ENCODE peak calls at places on chromosomes 3 and 15, in five cellular contexts. One of them, this sample, is unnamed.
A peak's percentile ranks its signal among the peaks of the same experiment; 100 is the strongest.

GRCh38 chr15:73951591-73951990 is 25.3 kb downstream of the LOXL1 start:
- DNase-seq in IMR-90: no peak
- DNase-seq in mesenchymal stem cell: no peak
- DNase-seq in fibroblast of pulmonary artery: no peak
- DNase-seq in HL-60: no peak
- DNase-seq in this sample: no peak

GRCh38 chr3:16992198-16992597 is 107.4 kb downstream of the PLCL2 start:
- DNase-seq in fibroblast of pulmonary artery: no peak
- DNase-seq in HL-60: no peak
- DNase-seq in IMR-90: no peak
- DNase-seq in mesenchymal stem cell: no peak
- DNase-seq in this sample: no peak

GRCh38 chr3:148175215-148175614 is 522.5 kb upstream of the AGTR1 start:
- DNase-seq in HL-60: no peak
- DNase-seq in mesenchymal stem cell: no peak
- DNase-seq in fibroblast of pulmonary artery: peak; percentile 48
- DNase-seq in IMR-90: peak; percentile 12
- DNase-seq in this sample: peak; percentile 6

GRCh38 chr3:86787091-86787490 is 203.9 kb downstream of the VGLL3 start:
- DNase-seq in IMR-90: peak; percentile 22
- DNase-seq in fibroblast of pulmonary artery: peak; percentile 47
- DNase-seq in HL-60: no peak
- DNase-seq in mesenchymal stem cell: no peak
- DNase-seq in this sample: no peak

GRCh38 chr3:13123266-13123665 is 50.0 kb upstream of the IQSEC1 start:
- DNase-seq in mesenchymal stem cell: no peak
- DNase-seq in fibroblast of pulmonary artery: no peak
- DNase-seq in IMR-90: no peak
- DNase-seq in HL-60: no peak
- DNase-seq in this sample: no peak

GRCh38 chr15:72487070-72487797 is 13.1 kb downstream of the ARIH1 start:
- DNase-seq in HL-60: no peak
- DNase-seq in IMR-90: peak; percentile 54
- DNase-seq in fibroblast of pulmonary artery: peak; percentile 20
- DNase-seq in mesenchymal stem cell: no peak
- DNase-seq in this sample: no peak

GRCh38 chr3:32780071-32780734 is 37.6 kb upstream of the TRIM71 start:
- DNase-seq in IMR-90: no peak
- DNase-seq in fibroblast of pulmonary artery: no peak
- DNase-seq in HL-60: no peak
- DNase-seq in mesenchymal stem cell: no peak
- DNase-seq in this sample: no peak

GRCh38 chr3:42263354-42264346 is 2.3 kb downstream of the CCK start:
- DNase-seq in IMR-90: no peak
- DNase-seq in mesenchymal stem cell: no peak
- DNase-seq in fibroblast of pulmonary artery: no peak
- DNase-seq in HL-60: peak; percentile 23
- DNase-seq in this sample: no peak

GRCh38 chr3:119403201-119403600 is 60.2 kb downstream of the TMEM39A start:
- DNase-seq in fibroblast of pulmonary artery: no peak
- DNase-seq in HL-60: no peak
- DNase-seq in mesenchymal stem cell: no peak
- DNase-seq in IMR-90: peak; percentile 46
- DNase-seq in this sample: no peak

GRCh38 chr3:127257351-127257750 is 30.5 kb downstream of the PRR20G start:
- DNase-seq in IMR-90: no peak
- DNase-seq in HL-60: no peak
- DNase-seq in fibroblast of pulmonary artery: no peak
- DNase-seq in mesenchymal stem cell: no peak
- DNase-seq in this sample: no peak

GRCh38 chr15:71792521-71792920 is 17.8 kb upstream of the NR2E3 start:
- DNase-seq in mesenchymal stem cell: peak; percentile 53
- DNase-seq in IMR-90: peak; percentile 77
- DNase-seq in HL-60: no peak
- DNase-seq in fibroblast of pulmonary artery: peak; percentile 65
- DNase-seq in this sample: peak; percentile 63

GRCh38 chr3:69541059-69541471 is 155.2 kb upstream of the FRMD4B start:
- DNase-seq in fibroblast of pulmonary artery: no peak
- DNase-seq in IMR-90: no peak
- DNase-seq in mesenchymal stem cell: no peak
- DNase-seq in HL-60: peak; percentile 16
- DNase-seq in this sample: no peak

GRCh38 chr15:48703544-48703943 is 58.0 kb upstream of the FBN1 start:
- DNase-seq in fibroblast of pulmonary artery: peak; percentile 32
- DNase-seq in mesenchymal stem cell: no peak
- DNase-seq in IMR-90: peak; percentile 65
- DNase-seq in HL-60: no peak
- DNase-seq in this sample: no peak

GRCh38 chr3:62710761-62711160 is 164.5 kb downstream of the CADPS start:
- DNase-seq in mesenchymal stem cell: no peak
- DNase-seq in IMR-90: no peak
- DNase-seq in HL-60: no peak
- DNase-seq in fibroblast of pulmonary artery: no peak
- DNase-seq in this sample: no peak

GRCh38 chr3:149233323-149233722 is 11.7 kb upstream of the CP start:
- DNase-seq in fibroblast of pulmonary artery: no peak
- DNase-seq in IMR-90: no peak
- DNase-seq in HL-60: no peak
- DNase-seq in mesenchymal stem cell: no peak
- DNase-seq in this sample: no peak

GRCh38 chr3:46372492-46373359 is 2.0 kb downstream of the CCR5 start:
- DNase-seq in IMR-90: peak; percentile 29
- DNase-seq in mesenchymal stem cell: peak; percentile 29
- DNase-seq in fibroblast of pulmonary artery: peak; percentile 27
- DNase-seq in HL-60: peak; percentile 52
- DNase-seq in this sample: no peak

GRCh38 chr3:37163262-37164020 is 10.9 kb downstream of the LRRFIP2 start:
- DNase-seq in IMR-90: peak; percentile 82
- DNase-seq in HL-60: no peak
- DNase-seq in fibroblast of pulmonary artery: peak; percentile 62
- DNase-seq in mesenchymal stem cell: peak; percentile 93
- DNase-seq in this sample: peak; percentile 58

GRCh38 chr15:25694823-25695312 is 168.3 kb downstream of the ATP10A start:
- DNase-seq in HL-60: no peak
- DNase-seq in mesenchymal stem cell: no peak
- DNase-seq in fibroblast of pulmonary artery: no peak
- DNase-seq in IMR-90: no peak
- DNase-seq in this sample: no peak

DNA sequence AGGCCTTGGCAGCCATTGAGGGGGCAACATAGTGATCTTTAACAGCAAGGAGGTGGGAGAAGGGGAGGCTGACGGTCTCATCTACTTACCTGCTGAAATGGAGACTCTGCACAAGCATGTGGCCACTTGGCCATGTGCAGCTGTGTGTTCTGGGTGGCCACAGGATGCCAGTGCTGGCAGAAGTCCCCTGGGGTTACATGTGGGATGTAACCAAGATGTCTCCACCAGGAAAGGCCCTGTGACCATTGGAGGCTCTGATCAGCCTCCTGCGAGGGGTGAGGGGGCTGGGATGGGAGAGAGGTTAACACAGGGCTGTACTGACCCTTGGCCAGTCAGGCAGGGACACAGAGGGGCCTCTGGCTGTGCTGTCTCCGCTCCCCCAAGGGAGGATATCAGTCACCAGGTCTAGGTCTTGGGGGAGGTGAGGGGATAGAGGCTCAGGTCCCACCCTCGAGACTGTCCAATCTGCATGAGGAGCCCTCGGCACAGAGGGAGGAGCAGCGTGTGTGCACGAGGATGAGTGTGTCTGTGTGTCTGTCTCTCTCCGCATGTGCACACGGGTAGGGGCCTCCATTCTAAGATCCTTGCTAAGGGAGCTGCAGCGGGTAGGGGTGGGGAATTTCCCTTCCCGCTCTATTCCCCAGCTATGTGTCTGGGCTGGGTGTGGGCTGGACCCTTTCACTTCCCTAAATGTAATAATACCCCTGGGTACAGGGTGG is 19.5 kb downstream of the PRKCD start:
- DNase-seq in fibroblast of pulmonary artery: no peak
- DNase-seq in HL-60: no peak
- DNase-seq in IMR-90: no peak
- DNase-seq in mesenchymal stem cell: no peak
- DNase-seq in this sample: no peak
- H3K4me3 ChIP-seq in fibroblast of pulmonary artery: no peak overlapping the region
- H3K4me3 ChIP-seq in HL-60: no peak overlapping the region
- H3K4me3 ChIP-seq in IMR-90: no peak overlapping the region
- H3K4me3 ChIP-seq in mesenchymal stem cell: no peak overlapping the region
- H3K4me3 ChIP-seq in this sample: no peak overlapping the region

DNA sequence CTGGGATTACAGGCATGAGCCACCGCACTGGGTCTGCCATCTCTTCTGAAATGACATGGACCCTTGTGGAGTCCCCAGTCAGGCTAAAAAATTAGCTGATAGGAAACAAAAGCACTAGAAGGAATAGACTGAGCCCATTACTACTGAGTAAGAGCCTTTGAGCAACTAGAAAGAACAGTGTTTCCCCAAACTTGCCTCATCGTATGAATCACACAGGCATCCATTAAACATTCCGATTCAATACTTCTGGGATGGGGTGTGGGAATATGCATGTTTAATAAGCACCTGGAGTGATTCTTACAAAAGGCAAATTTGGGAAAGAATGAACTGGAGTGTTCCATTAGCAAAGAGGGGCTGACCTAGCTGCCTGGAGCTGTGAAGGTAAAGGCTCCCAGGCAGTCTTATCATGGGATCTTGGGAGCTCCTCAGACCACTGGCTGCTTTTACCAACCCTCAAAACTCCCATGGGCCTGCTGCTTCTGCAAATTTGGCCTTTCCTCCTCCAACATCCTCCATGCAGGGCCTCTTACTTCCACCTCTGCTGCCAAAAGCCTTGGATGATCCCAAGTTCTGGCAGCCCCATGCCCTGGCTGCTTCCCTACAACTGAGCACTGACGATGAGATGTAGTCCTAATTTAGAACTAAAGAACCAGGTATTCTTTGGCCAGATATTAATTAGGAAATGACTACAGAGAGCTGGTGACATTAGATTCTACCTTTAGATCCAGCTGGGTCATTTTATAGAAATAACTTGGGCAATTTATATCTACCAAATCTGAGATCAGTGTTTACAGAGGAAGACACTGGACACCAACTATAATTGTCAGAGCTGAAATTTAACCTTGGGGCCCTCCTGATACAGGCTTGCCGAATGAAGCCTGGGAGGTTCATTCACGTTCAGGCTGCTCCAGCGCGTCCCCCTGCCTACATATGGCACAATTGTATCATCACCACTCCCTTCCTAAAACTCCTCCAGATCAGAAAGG is 11.1 kb upstream of the HOMER2 start:
- DNase-seq in IMR-90: no peak
- DNase-seq in HL-60: no peak
- DNase-seq in mesenchymal stem cell: no peak
- DNase-seq in fibroblast of pulmonary artery: no peak
- DNase-seq in this sample: no peak
- H3K4me3 ChIP-seq in IMR-90: no peak overlapping the region
- H3K4me3 ChIP-seq in HL-60: no peak overlapping the region
- H3K4me3 ChIP-seq in mesenchymal stem cell: no peak overlapping the region
- H3K4me3 ChIP-seq in fibroblast of pulmonary artery: no peak overlapping the region
- H3K4me3 ChIP-seq in this sample: no peak overlapping the region

GRCh38 chr15:75452364-75452967 is 976 bp upstream of the SIN3A start:
- DNase-seq in HL-60: peak; percentile 88
- DNase-seq in fibroblast of pulmonary artery: peak; percentile 78
- DNase-seq in mesenchymal stem cell: peak; percentile 91
- DNase-seq in IMR-90: peak; percentile 70
- DNase-seq in this sample: no peak

GRCh38 chr15:75450307-75451201 is 936 bp downstream of the SIN3A start:
- DNase-seq in mesenchymal stem cell: peak; percentile 98
- DNase-seq in IMR-90: peak; percentile 96
- DNase-seq in fibroblast of pulmonary artery: peak; percentile 97
- DNase-seq in HL-60: peak; percentile 99
- DNase-seq in this sample: peak; percentile 94

GRCh38 chr15:75451202-75451673 is 252 bp downstream of the SIN3A start:
- DNase-seq in IMR-90: no peak
- DNase-seq in fibroblast of pulmonary artery: no peak
- DNase-seq in mesenchymal stem cell: no peak
- DNase-seq in HL-60: no peak
- DNase-seq in this sample: no peak

GRCh38 chr15:75451674-75452363 is at the start of gene SIN3A:
- DNase-seq in HL-60: peak; percentile 100
- DNase-seq in IMR-90: peak; percentile 100
- DNase-seq in fibroblast of pulmonary artery: peak; percentile 100
- DNase-seq in mesenchymal stem cell: peak; percentile 100
- DNase-seq in this sample: peak; percentile 100

DNA sequence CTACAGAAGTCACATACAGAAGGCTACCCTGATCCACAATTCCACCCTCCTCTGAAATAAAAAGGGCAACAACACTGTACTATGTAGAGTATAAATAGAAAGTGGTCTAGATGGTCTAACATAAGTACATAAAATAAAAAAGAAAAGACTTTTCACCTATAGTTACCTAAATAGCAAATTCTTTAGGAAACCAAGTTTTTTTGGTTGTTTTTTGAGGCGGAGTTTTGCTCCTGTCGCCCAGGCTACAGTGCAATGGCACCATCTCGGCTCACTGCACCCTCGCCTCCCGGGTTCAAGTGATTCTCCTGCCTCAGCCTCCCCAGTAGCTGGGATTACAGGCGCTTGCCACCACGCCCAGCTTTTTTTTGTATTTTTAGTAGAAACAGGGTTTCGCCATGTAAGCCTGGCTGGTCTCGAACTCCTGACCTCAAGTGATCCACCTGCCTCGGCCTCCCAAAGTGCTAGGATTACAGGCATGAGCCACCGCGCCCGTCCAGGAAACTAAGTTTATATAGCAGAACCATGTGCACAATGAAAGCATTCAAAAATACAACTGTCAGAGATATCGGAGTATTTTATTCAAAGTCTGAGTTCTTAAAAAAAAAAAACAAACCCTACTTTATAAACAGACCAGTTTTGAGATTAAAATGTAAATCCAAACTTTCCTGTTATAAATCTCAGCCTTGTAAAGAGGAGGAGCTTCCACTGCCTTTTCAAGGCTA is 1.7 kb downstream of the SIN3A start:
- DNase-seq in fibroblast of pulmonary artery: no peak
- DNase-seq in HL-60: no peak
- DNase-seq in mesenchymal stem cell: no peak
- DNase-seq in IMR-90: no peak
- DNase-seq in this sample: no peak
- H3K4me3 ChIP-seq in fibroblast of pulmonary artery: peak overlapping the region; percentile 90
- H3K4me3 ChIP-seq in HL-60: peak overlapping the region; percentile 73
- H3K4me3 ChIP-seq in mesenchymal stem cell: no peak overlapping the region
- H3K4me3 ChIP-seq in IMR-90: peak overlapping the region; percentile 84
- H3K4me3 ChIP-seq in this sample: peak overlapping the region; percentile 76

DNA sequence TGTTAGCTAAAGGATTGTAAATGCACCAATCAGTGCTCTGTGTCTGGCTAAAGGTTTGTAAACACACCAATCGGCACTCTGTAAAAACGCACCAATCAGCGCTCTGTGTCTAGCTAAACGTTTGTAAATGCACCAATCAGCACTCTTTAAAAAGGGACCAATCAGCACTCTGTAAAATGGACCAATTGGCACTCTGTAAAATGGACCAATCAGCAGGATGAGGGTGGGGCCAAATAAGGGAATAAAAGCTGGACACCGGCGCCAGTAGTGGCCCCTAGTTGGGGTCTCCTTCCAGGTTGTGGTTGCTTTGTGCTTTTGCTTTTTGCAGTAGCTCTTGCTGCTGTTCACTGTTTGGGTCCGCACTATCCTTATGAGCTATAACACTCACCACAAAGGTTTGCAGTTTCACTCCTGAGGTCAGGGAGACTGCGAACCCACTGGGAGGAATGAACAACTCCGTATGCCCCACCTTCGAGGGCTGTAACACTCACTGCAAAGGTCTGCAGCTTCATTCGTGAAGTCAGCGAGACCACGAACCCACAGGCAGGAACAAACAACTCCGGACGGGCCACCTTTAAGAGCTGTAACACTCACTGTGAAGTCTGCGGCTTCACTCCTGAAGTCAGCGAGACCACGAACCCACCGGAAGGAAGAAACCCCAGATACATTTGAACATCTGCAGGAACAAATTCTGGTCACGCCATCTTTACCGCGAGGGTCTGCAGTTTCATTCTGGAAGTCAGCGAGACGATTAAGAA is 1.1 kb upstream of the SUCLG2 start:
- DNase-seq in HL-60: peak; percentile 58
- DNase-seq in fibroblast of pulmonary artery: no peak
- DNase-seq in IMR-90: no peak
- DNase-seq in mesenchymal stem cell: no peak
- DNase-seq in this sample: no peak
- H3K4me3 ChIP-seq in HL-60: peak overlapping the region; percentile 11
- H3K4me3 ChIP-seq in fibroblast of pulmonary artery: no peak overlapping the region
- H3K4me3 ChIP-seq in IMR-90: no peak overlapping the region
- H3K4me3 ChIP-seq in mesenchymal stem cell: no peak overlapping the region
- H3K4me3 ChIP-seq in this sample: no peak overlapping the region

This sample was measured in skeletal muscle cell.